ENCODE peak calls at places on chromosomes 12 and 14, in eight cellular contexts. Z is pancreas; T is A549; D is right cardiac atrium; I is suprapubic skin; Y is tibial artery; O is H1; U is CD8-positive, alpha-beta memory T cell. B is an unnamed sample. For H3K4me1 and H3K9me3, the result is how much of the 10 kb centered on the place peaks cover.

GRCh38 chr14:95335071-95335470 is 15.4 kb upstream of the CLMN start:
- DNase-seq in Z (no peak), T (no peak), D (no peak), I (no peak), Y (no peak), O (no peak), U (no peak), B (no peak)

GRCh38 chr14:102668291-102668873 is 75.9 kb downstream of the RCOR1 start:
- DNase-seq in Z (no peak), T (no peak), D (no peak), I (no peak), Y (no peak), O (no peak), U (no peak), B (no peak)

GRCh38 chr14:57388072-57388471 is 2.3 kb upstream of the NAA30 start:
- DNase-seq in Z (no peak), T (no peak), D (no peak), I (no peak), Y (no peak), O (no peak), U (no peak), B (no peak)

GRCh38 chr12:125166046-125166445 is 100.8 kb downstream of the AACS start:
- DNase-seq in Z (no peak), T (no peak), D (no peak), I (no peak), Y (no peak), O (no peak), U (no peak), B (no peak)

GRCh38 chr12:94781835-94782234 is 131.5 kb upstream of the TMCC3 start:
- DNase-seq in Z (no peak), T (no peak), D (no peak), I (no peak), Y (no peak), O (no peak), U (no peak), B (no peak)

GRCh38 chr12:101823891-101824290 is 6.9 kb downstream of the GNPTAB start:
- DNase-seq in Z (peak), T (peak), D (peak), I (no peak), Y (peak), O (peak), U (peak), B (peak)

GRCh38 chr14:32366995-32367394 is 37.9 kb downstream of the AKAP6 start:
- DNase-seq in Z (no peak), T (no peak), D (peak), I (no peak), Y (no peak), O (no peak), U (no peak), B (no peak)

GRCh38 chr14:77059276-77059934 is 30.9 kb upstream of the IRF2BPL start:
- DNase-seq in Z (no peak), T (peak), D (peak), I (peak), Y (no peak), O (no peak), U (no peak), B (peak)

GRCh38 chr14:101333335-101334280 is 227.7 kb upstream of the DIO3 start:
- DNase-seq in Z (no peak), T (no peak), D (no peak), I (peak), Y (no peak), O (peak), U (no peak), B (no peak)

GRCh38 chr12:88339966-88340365 is 197.9 kb downstream of the TMTC3 start:
- DNase-seq in Z (no peak), T (no peak), D (no peak), I (no peak), Y (no peak), O (no peak), U (no peak), B (no peak)

GRCh38 chr12:12331244-12331771 is 18.7 kb downstream of the MANSC1 start:
- DNase-seq in Z (no peak), T (no peak), D (no peak), I (no peak), Y (no peak), O (peak), U (no peak), B (peak)

GRCh38 chr14:39219075-39219499 is 14.6 kb upstream of the MIA2 start:
- DNase-seq in Z (no peak), T (peak), D (no peak), I (no peak), Y (no peak), O (no peak), U (no peak), B (no peak)

GRCh38 chr14:75084513-75084912 is 15.1 kb downstream of the ZC2HC1C start:
- DNase-seq in Z (no peak), T (no peak), D (no peak), I (no peak), Y (no peak), O (no peak), U (no peak), B (no peak)

GRCh38 chr12:53623986-53624385 is 2.2 kb downstream of the ATF7 start:
- DNase-seq in Z (no peak), T (no peak), D (no peak), I (no peak), Y (peak), O (no peak), U (no peak), B (no peak)

GRCh38 chr12:131643581-131644452 is 67.1 kb upstream of the SFSWAP start:
- DNase-seq in Z (no peak), T (no peak), D (no peak), I (no peak), Y (no peak), O (no peak), U (no peak), B (no peak)

GRCh38 chr14:25803419-25804018 is 753.6 kb upstream of the STXBP6 start:
- DNase-seq in Z (no peak), T (no peak), D (no peak), I (no peak), Y (no peak), O (no peak), U (no peak), B (no peak)

GRCh38 chr14:74941676-74942097 is 13.7 kb downstream of the PGF start:
- DNase-seq in Z (no peak), T (no peak), D (peak), I (no peak), Y (peak), O (no peak), U (peak), B (no peak)

GRCh38 chr12:101857043-101857558 is 20.3 kb upstream of the DRAM1 start:
- DNase-seq in Z (no peak), T (peak), D (no peak), I (no peak), Y (no peak), O (no peak), U (no peak), B (no peak)

GRCh38 chr14:56119221-56119967 is 1.2 kb downstream of the PELI2 start:
- DNase-seq in Z (no peak), T (peak), D (peak), I (no peak), Y (peak), O (peak), U (peak), B (peak)

GRCh38 chr14:32648434-32648833 is 290.2 kb upstream of the NPAS3 start:
- DNase-seq in Z (no peak), T (peak), D (no peak), I (no peak), Y (no peak), O (no peak), U (no peak), B (no peak)

GRCh38 chr12:120090211-120090610 is 26.3 kb downstream of the RAB35 start:
- DNase-seq in Z (no peak), T (no peak), D (no peak), I (no peak), Y (no peak), O (no peak), U (no peak), B (no peak)

GRCh38 chr12:38904932-38905479 is 385 bp downstream of the CPNE8 start:
- DNase-seq in Z (peak), T (peak), D (peak), I (peak), Y (peak), O (peak), U (peak), B (peak)

GRCh38 chr12:32920506-32921085 is 24.0 kb upstream of the PKP2 start:
- DNase-seq in Z (no peak), T (peak), D (no peak), I (no peak), Y (no peak), O (no peak), U (no peak), B (no peak)

GRCh38 chr14:32370720-32371119 is 41.6 kb downstream of the AKAP6 start:
- DNase-seq in Z (no peak), T (peak), D (no peak), I (no peak), Y (no peak), O (no peak), U (no peak), B (no peak)

GRCh38 chr14:28143340-28143739 is 623.2 kb upstream of the FOXG1 start:
- DNase-seq in Z (no peak), T (no peak), D (no peak), I (no peak), Y (no peak), O (no peak), U (no peak), B (no peak)

GRCh38 chr14:96917442-96917963 is 120.3 kb downstream of the VRK1 start:
- DNase-seq in Z (no peak), T (no peak), D (no peak), I (no peak), Y (no peak), O (no peak), U (no peak), B (peak)

GRCh38 chr12:6396031-6396430 is 12.1 kb downstream of the LTBR start:
- DNase-seq in Z (no peak), T (no peak), D (no peak), I (no peak), Y (no peak), O (no peak), U (no peak), B (no peak)

GRCh38 chr12:32005496-32006125 is 46.4 kb downstream of the RESF1 start:
- DNase-seq in Z (no peak), T (no peak), D (no peak), I (no peak), Y (no peak), O (no peak), U (no peak), B (no peak)

GRCh38 chr14:38948171-38948570 is 154.9 kb downstream of the SEC23A start:
- DNase-seq in Z (no peak), T (no peak), D (no peak), I (no peak), Y (no peak), O (no peak), U (no peak), B (no peak)

GRCh38 chr12:104958946-104959841 is 1.1 kb upstream of the SLC41A2 start:
- DNase-seq in Z (peak), T (no peak), D (no peak), I (no peak), Y (no peak), O (no peak), U (no peak), B (no peak)

GRCh38 chr12:52952082-52952801 is 3.3 kb downstream of the KRT18 start:
- DNase-seq in Z (peak), T (peak), D (peak), I (no peak), Y (no peak), O (no peak), U (no peak), B (no peak)

GRCh38 chr12:65998536-65999530 is 131.7 kb downstream of the LLPH start:
- DNase-seq in Z (no peak), T (no peak), D (no peak), I (no peak), Y (no peak), O (no peak), U (no peak), B (no peak)

GRCh38 chr14:23153891-23154796 is 29.3 kb downstream of the SLC7A8 start:
- DNase-seq in Z (peak), T (no peak), D (peak), I (peak), Y (peak), O (peak), U (no peak), B (peak)

GRCh38 chr14:65840118-65840751 is 427.7 kb downstream of the FUT8 start:
- DNase-seq in Z (no peak), T (no peak), D (no peak), I (no peak), Y (no peak), O (no peak), U (no peak), B (no peak)

GRCh38 chr12:22653075-22653474 is 28.1 kb downstream of the ETNK1 start:
- DNase-seq in Z (no peak), T (no peak), D (no peak), I (no peak), Y (no peak), O (no peak), U (no peak), B (no peak)

GRCh38 chr12:62640910-62641448 is 174.4 kb downstream of the MON2 start:
- DNase-seq in Z (no peak), T (peak), D (no peak), I (no peak), Y (no peak), O (no peak), U (no peak), B (no peak)

GRCh38 chr12:107320031-107320928 is 226.9 kb upstream of the CRY1 start:
- DNase-seq in Z (peak), T (peak), D (peak), I (no peak), Y (no peak), O (peak), U (peak), B (no peak)

GRCh38 chr12:64352181-64352580 is 38.4 kb downstream of the C12orf56 start:
- DNase-seq in Z (no peak), T (peak), D (no peak), I (no peak), Y (no peak), O (peak), U (no peak), B (no peak)

GRCh38 chr14:45651906-45652305 is 398.9 kb upstream of the MIS18BP1 start:
- DNase-seq in Z (no peak), T (no peak), D (no peak), I (no peak), Y (no peak), O (no peak), U (no peak), B (no peak)

GRCh38 chr14:50932159-50932558 is 12.1 kb downstream of the PYGL start:
- DNase-seq in Z (no peak), T (no peak), D (no peak), I (no peak), Y (no peak), O (no peak), U (no peak), B (no peak)
- H3K4me1 ChIP-seq in Z (under half), T (under half), D (under half), I (under half), Y (under half), O (under half), U (under half), B (under half)

GRCh38 chr12:127146991-127147718 is 1119.8 kb upstream of the TMEM132C start:
- DNase-seq in Z (no peak), T (no peak), D (no peak), I (no peak), Y (no peak), O (no peak), U (no peak), B (no peak)

GRCh38 chr12:127144770-127145169 is 1122.2 kb upstream of the TMEM132C start:
- DNase-seq in Z (no peak), T (no peak), D (no peak), I (no peak), Y (no peak), O (no peak), U (no peak), B (no peak)

GRCh38 chr12:127147724-127148123 is 1119.2 kb upstream of the TMEM132C start:
- DNase-seq in Z (no peak), T (no peak), D (no peak), I (no peak), Y (no peak), O (no peak), U (no peak), B (no peak)

GRCh38 chr12:127145543-127145928 is 1121.4 kb upstream of the TMEM132C start:
- DNase-seq in Z (no peak), T (no peak), D (no peak), I (no peak), Y (no peak), O (no peak), U (no peak), B (no peak)

GRCh38 chr12:127145929-127146789 is 1120.8 kb upstream of the TMEM132C start:
- DNase-seq in Z (peak), T (peak), D (peak), I (peak), Y (no peak), O (no peak), U (peak), B (peak)
- H3K4me3 ChIP-seq in Z (peak), T (peak), D (peak), I (peak), Y (peak), O (no peak), U (peak), B (peak)

GRCh38 chr12:130596241-130596640 is 119.9 kb downstream of the RIMBP2 start:
- DNase-seq in Z (no peak), T (no peak), D (no peak), I (no peak), Y (no peak), O (no peak), U (no peak), B (no peak)
- H3K9me3 ChIP-seq in Z (under half), T (under half), D (under half), I (under half), Y (under half), O (under half), U (under half), B (under half)

GRCh38 chr14:20797159-20797558 is 5.5 kb downstream of the RNASE1 start:
- DNase-seq in Z (no peak), T (no peak), D (no peak), I (no peak), Y (no peak), O (no peak), U (no peak), B (no peak)

GRCh38 chr14:20799955-20800544 is 2.6 kb downstream of the RNASE1 start:
- DNase-seq in Z (peak), T (no peak), D (peak), I (no peak), Y (peak), O (no peak), U (no peak), B (no peak)

GRCh38 chr14:20798932-20799331 is 3.7 kb downstream of the RNASE1 start:
- DNase-seq in Z (no peak), T (no peak), D (no peak), I (no peak), Y (no peak), O (no peak), U (no peak), B (no peak)

GRCh38 chr14:20799444-20799843 is 3.2 kb downstream of the RNASE1 start:
- DNase-seq in Z (no peak), T (no peak), D (no peak), I (no peak), Y (no peak), O (no peak), U (no peak), B (no peak)

DNA sequence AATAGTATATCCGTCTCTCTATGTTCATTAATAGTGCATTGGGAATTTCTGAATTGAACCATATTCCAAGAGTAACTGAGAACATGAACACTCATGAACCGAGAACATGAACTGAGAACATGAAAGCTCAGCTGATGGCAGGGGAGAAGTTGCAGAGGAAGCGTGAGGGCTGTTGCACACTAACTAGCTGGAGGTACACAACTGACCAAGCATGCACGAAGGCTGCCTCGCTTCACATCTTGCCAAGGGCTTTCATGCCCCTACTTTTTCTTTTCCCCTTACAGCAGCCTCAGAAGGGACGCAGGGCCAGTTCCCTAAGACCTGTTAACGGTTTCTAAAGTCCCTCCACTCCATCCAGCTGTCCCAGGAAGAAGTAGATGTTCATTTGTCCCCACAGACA is 4.3 kb downstream of the RNASE1 start:
- DNase-seq in Z (no peak), T (no peak), D (no peak), I (no peak), Y (no peak), O (no peak), U (no peak), B (no peak)
- H3K4me1 ChIP-seq in Z (under half), T (under half), D (under half), I (under half), Y (under half), O (under half), U (under half), B (under half)

DNA sequence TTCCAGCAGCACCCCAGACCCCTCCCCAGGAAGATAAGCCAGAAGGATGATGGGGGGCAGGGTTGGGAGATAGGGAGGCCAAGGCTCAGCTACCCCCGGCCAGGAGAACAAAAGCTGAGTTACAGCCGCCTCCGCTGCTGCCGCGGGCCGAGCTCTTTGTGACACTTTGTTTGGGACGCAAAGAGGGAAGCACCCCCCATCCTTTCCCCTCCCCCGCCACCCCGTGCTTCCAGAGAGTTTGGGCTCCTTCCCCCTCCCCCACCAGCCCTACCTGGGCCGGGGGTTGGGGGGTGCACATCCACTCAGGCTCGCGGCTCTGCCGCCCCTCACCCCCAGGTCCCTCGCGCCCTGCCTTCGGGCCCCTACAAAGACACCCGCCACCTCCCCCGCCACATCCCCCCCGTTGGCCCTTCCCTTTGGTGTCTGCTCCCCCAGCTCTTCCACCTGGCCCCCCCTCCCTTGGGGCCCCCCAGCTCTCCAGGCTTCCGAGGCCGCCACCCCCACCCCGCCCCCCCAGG is 780 bp downstream of the ZNF219 start:
- DNase-seq in Z (no peak), T (no peak), D (peak), I (no peak), Y (no peak), O (no peak), U (no peak), B (no peak)
- H3K4me3 ChIP-seq in Z (no peak), T (peak), D (peak), I (peak), Y (peak), O (peak), U (no peak), B (peak)

DNA sequence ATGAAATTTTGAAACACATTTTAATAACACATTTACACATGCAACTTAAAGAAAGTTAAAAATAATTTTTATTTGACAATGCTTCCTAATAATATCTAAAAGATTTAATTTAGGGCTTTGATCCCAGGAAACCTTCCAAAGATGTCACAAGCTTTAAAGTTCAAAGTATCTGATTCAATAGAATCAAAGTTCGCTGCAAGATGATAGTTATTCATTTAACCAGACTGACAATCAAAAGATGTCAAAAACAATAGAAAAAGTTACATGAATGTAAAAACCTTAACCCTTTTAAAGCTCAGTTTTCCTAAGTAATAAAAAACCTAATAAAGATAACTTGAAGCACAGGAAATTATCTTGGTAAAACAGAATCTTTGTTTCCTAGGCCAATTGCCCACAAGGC is 67.7 kb downstream of the SDR9C7 start:
- DNase-seq in Z (no peak), T (no peak), D (no peak), I (no peak), Y (no peak), O (no peak), U (no peak), B (no peak)
- H3K9me3 ChIP-seq in Z (under half), T (half or more), D (under half), I (under half), Y (under half), O (half or more), U (under half), B (under half)

B was measured in BE2C.